ENCODE peak calls at places on chromosome 3, in six cellular contexts. One of them, this sample, is unnamed. For H3K4me1, the result is how much of the 10 kb centered on the place peaks cover.

GRCh38 chr3:186514296-186515002 is 29.7 kb downstream of the CRYGS start:
- DNase-seq in neuronal stem cell: no peak
- DNase-seq in IMR-90: no peak
- DNase-seq in GM23338: peak
- DNase-seq in CD8-positive, alpha-beta T cell: no peak
- DNase-seq in hepatocyte: no peak
- DNase-seq in this sample: no peak

GRCh38 chr3:33636125-33636855 is 81.8 kb downstream of the CLASP2 start:
- DNase-seq in GM23338: peak
- DNase-seq in hepatocyte: peak
- DNase-seq in neuronal stem cell: peak
- DNase-seq in IMR-90: peak
- DNase-seq in CD8-positive, alpha-beta T cell: no peak
- DNase-seq in this sample: no peak

GRCh38 chr3:52518723-52519444 is 14.8 kb downstream of the NT5DC2 start:
- DNase-seq in neuronal stem cell: no peak
- DNase-seq in CD8-positive, alpha-beta T cell: no peak
- DNase-seq in GM23338: peak
- DNase-seq in IMR-90: no peak
- DNase-seq in hepatocyte: no peak
- DNase-seq in this sample: no peak

GRCh38 chr3:71389911-71390573 is 193.5 kb downstream of the FOXP1 start:
- DNase-seq in hepatocyte: peak
- DNase-seq in neuronal stem cell: no peak
- DNase-seq in CD8-positive, alpha-beta T cell: no peak
- DNase-seq in GM23338: peak
- DNase-seq in IMR-90: peak
- DNase-seq in this sample: peak

GRCh38 chr3:113148307-113148703 is 63.1 kb upstream of the BOC start:
- DNase-seq in IMR-90: no peak
- DNase-seq in hepatocyte: peak
- DNase-seq in CD8-positive, alpha-beta T cell: no peak
- DNase-seq in GM23338: no peak
- DNase-seq in neuronal stem cell: no peak
- DNase-seq in this sample: no peak

GRCh38 chr3:128709038-128709437 is 16.9 kb upstream of the RAB7A start:
- DNase-seq in neuronal stem cell: no peak
- DNase-seq in GM23338: no peak
- DNase-seq in CD8-positive, alpha-beta T cell: no peak
- DNase-seq in IMR-90: no peak
- DNase-seq in hepatocyte: no peak
- DNase-seq in this sample: no peak

GRCh38 chr3:176919836-176920760 is 277.2 kb downstream of the TBL1XR1 start:
- DNase-seq in neuronal stem cell: no peak
- DNase-seq in hepatocyte: peak
- DNase-seq in GM23338: no peak
- DNase-seq in CD8-positive, alpha-beta T cell: no peak
- DNase-seq in IMR-90: peak
- DNase-seq in this sample: no peak

GRCh38 chr3:195543642-195544536 is 764 bp upstream of the PPP1R2 start:
- DNase-seq in neuronal stem cell: peak
- DNase-seq in hepatocyte: no peak
- DNase-seq in CD8-positive, alpha-beta T cell: no peak
- DNase-seq in GM23338: peak
- DNase-seq in IMR-90: no peak
- DNase-seq in this sample: no peak

GRCh38 chr3:23650371-23651140 is 155.2 kb upstream of the UBE2E1 start:
- DNase-seq in hepatocyte: no peak
- DNase-seq in GM23338: no peak
- DNase-seq in IMR-90: peak
- DNase-seq in neuronal stem cell: no peak
- DNase-seq in CD8-positive, alpha-beta T cell: no peak
- DNase-seq in this sample: no peak

GRCh38 chr3:171838218-171838720 is 4.9 kb upstream of the TMEM212 start:
- DNase-seq in IMR-90: peak
- DNase-seq in hepatocyte: no peak
- DNase-seq in CD8-positive, alpha-beta T cell: no peak
- DNase-seq in neuronal stem cell: no peak
- DNase-seq in GM23338: peak
- DNase-seq in this sample: no peak

GRCh38 chr3:63015614-63016016 is 140.4 kb upstream of the CADPS start:
- DNase-seq in hepatocyte: peak
- DNase-seq in IMR-90: no peak
- DNase-seq in neuronal stem cell: peak
- DNase-seq in CD8-positive, alpha-beta T cell: no peak
- DNase-seq in GM23338: peak
- DNase-seq in this sample: peak

GRCh38 chr3:149618151-149619123 is 39.4 kb downstream of the WWTR1 start:
- DNase-seq in GM23338: no peak
- DNase-seq in CD8-positive, alpha-beta T cell: no peak
- DNase-seq in hepatocyte: no peak
- DNase-seq in neuronal stem cell: no peak
- DNase-seq in IMR-90: no peak
- DNase-seq in this sample: no peak

GRCh38 chr3:114711321-114711891 is 417.6 kb downstream of the TIGIT start:
- DNase-seq in GM23338: no peak
- DNase-seq in neuronal stem cell: no peak
- DNase-seq in IMR-90: no peak
- DNase-seq in hepatocyte: no peak
- DNase-seq in CD8-positive, alpha-beta T cell: no peak
- DNase-seq in this sample: no peak

GRCh38 chr3:114706591-114707224 is 412.9 kb downstream of the TIGIT start:
- DNase-seq in hepatocyte: peak
- DNase-seq in IMR-90: peak
- DNase-seq in neuronal stem cell: no peak
- DNase-seq in CD8-positive, alpha-beta T cell: no peak
- DNase-seq in GM23338: no peak
- DNase-seq in this sample: no peak

GRCh38 chr3:114712728-114713492 is 419.1 kb downstream of the TIGIT start:
- DNase-seq in neuronal stem cell: no peak
- DNase-seq in IMR-90: no peak
- DNase-seq in GM23338: no peak
- DNase-seq in CD8-positive, alpha-beta T cell: no peak
- DNase-seq in hepatocyte: no peak
- DNase-seq in this sample: no peak

GRCh38 chr3:114709102-114709501 is 415.3 kb downstream of the TIGIT start:
- DNase-seq in CD8-positive, alpha-beta T cell: no peak
- DNase-seq in IMR-90: peak
- DNase-seq in neuronal stem cell: no peak
- DNase-seq in hepatocyte: no peak
- DNase-seq in GM23338: no peak
- DNase-seq in this sample: no peak

DNA sequence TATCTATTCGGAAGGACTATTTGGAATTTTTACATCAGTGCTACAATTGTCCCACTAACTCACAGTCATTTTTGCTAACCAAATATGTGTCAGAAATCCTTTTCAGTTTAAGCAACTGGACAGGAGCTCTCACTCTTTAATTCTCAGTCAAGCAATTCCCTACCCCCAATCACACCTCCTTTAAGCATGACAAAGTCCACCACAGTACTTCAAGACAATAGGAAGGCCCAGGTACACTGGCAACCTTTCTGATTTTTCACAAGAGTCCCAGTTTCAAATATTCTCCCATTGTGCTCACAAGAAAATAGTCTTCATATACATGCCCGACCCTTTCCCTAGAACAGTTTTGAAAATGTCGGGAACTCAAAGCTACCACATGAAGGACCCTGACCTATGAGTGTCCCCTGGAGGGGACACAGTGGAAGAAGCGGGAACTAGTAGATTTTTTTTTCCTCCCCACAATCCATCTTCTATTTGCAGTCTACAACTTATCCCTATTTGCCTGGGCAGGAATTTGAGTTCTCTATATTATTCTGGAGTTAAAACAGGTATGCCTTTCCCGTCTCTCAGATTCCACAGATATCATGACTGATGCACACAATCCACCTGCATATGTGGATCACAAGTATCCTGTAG is 413.5 kb downstream of the TIGIT start:
- DNase-seq in GM23338: no peak
- DNase-seq in hepatocyte: no peak
- DNase-seq in IMR-90: no peak
- DNase-seq in CD8-positive, alpha-beta T cell: no peak
- DNase-seq in neuronal stem cell: no peak
- DNase-seq in this sample: no peak
- H3K4me3 ChIP-seq in GM23338: no peak
- H3K4me3 ChIP-seq in hepatocyte: no peak
- H3K4me3 ChIP-seq in IMR-90: no peak
- H3K4me3 ChIP-seq in CD8-positive, alpha-beta T cell: no peak
- H3K4me3 ChIP-seq in neuronal stem cell: no peak
- H3K4me3 ChIP-seq in this sample: no peak

GRCh38 chr3:50238549-50239026 is 2.6 kb downstream of the GNAI2 start:
- DNase-seq in hepatocyte: peak
- DNase-seq in IMR-90: no peak
- DNase-seq in GM23338: no peak
- DNase-seq in CD8-positive, alpha-beta T cell: no peak
- DNase-seq in neuronal stem cell: no peak
- DNase-seq in this sample: no peak

GRCh38 chr3:50235716-50236483 is at the start of gene GNAI2:
- DNase-seq in neuronal stem cell: peak
- DNase-seq in CD8-positive, alpha-beta T cell: peak
- DNase-seq in hepatocyte: peak
- DNase-seq in GM23338: peak
- DNase-seq in IMR-90: peak
- DNase-seq in this sample: peak

GRCh38 chr3:50237133-50237651 is 1.2 kb downstream of the GNAI2 start:
- DNase-seq in CD8-positive, alpha-beta T cell: no peak
- DNase-seq in hepatocyte: peak
- DNase-seq in neuronal stem cell: no peak
- DNase-seq in IMR-90: no peak
- DNase-seq in GM23338: peak
- DNase-seq in this sample: no peak

GRCh38 chr3:50237754-50238548 is 1.9 kb downstream of the GNAI2 start:
- DNase-seq in hepatocyte: peak
- DNase-seq in CD8-positive, alpha-beta T cell: peak
- DNase-seq in IMR-90: peak
- DNase-seq in GM23338: peak
- DNase-seq in neuronal stem cell: no peak
- DNase-seq in this sample: no peak

GRCh38 chr3:50236484-50237132 is 604 bp downstream of the GNAI2 start:
- DNase-seq in hepatocyte: no peak
- DNase-seq in GM23338: no peak
- DNase-seq in IMR-90: no peak
- DNase-seq in CD8-positive, alpha-beta T cell: no peak
- DNase-seq in neuronal stem cell: no peak
- DNase-seq in this sample: no peak
- H3K27ac ChIP-seq in hepatocyte: peak
- H3K27ac ChIP-seq in GM23338: peak
- H3K27ac ChIP-seq in IMR-90: peak
- H3K27ac ChIP-seq in CD8-positive, alpha-beta T cell: peak
- H3K27ac ChIP-seq in neuronal stem cell: peak
- H3K27ac ChIP-seq in this sample: no peak

GRCh38 chr3:120462409-120462959 is 11.7 kb upstream of the FSTL1 start:
- DNase-seq in CD8-positive, alpha-beta T cell: no peak
- DNase-seq in hepatocyte: no peak
- DNase-seq in IMR-90: no peak
- DNase-seq in neuronal stem cell: no peak
- DNase-seq in GM23338: no peak
- DNase-seq in this sample: no peak

GRCh38 chr3:120461416-120461815 is 10.6 kb upstream of the FSTL1 start:
- DNase-seq in IMR-90: peak
- DNase-seq in neuronal stem cell: no peak
- DNase-seq in CD8-positive, alpha-beta T cell: no peak
- DNase-seq in GM23338: no peak
- DNase-seq in hepatocyte: no peak
- DNase-seq in this sample: no peak

GRCh38 chr3:120459196-120459595 is 8.4 kb upstream of the FSTL1 start:
- DNase-seq in neuronal stem cell: no peak
- DNase-seq in GM23338: no peak
- DNase-seq in IMR-90: no peak
- DNase-seq in hepatocyte: no peak
- DNase-seq in CD8-positive, alpha-beta T cell: no peak
- DNase-seq in this sample: no peak

GRCh38 chr3:120460862-120461261 is 10.1 kb upstream of the FSTL1 start:
- DNase-seq in CD8-positive, alpha-beta T cell: no peak
- DNase-seq in IMR-90: no peak
- DNase-seq in GM23338: no peak
- DNase-seq in hepatocyte: no peak
- DNase-seq in neuronal stem cell: no peak
- DNase-seq in this sample: no peak

GRCh38 chr3:120460217-120460616 is 9.4 kb upstream of the FSTL1 start:
- DNase-seq in hepatocyte: no peak
- DNase-seq in IMR-90: no peak
- DNase-seq in GM23338: no peak
- DNase-seq in CD8-positive, alpha-beta T cell: no peak
- DNase-seq in neuronal stem cell: no peak
- DNase-seq in this sample: no peak
- H3K4me1 ChIP-seq in hepatocyte: under half
- H3K4me1 ChIP-seq in IMR-90: under half
- H3K4me1 ChIP-seq in GM23338: under half
- H3K4me1 ChIP-seq in CD8-positive, alpha-beta T cell: under half
- H3K4me1 ChIP-seq in neuronal stem cell: under half
- H3K4me1 ChIP-seq in this sample: under half

GRCh38 chr3:13548696-13549512 is at the start of gene FBLN2:
- DNase-seq in IMR-90: no peak
- DNase-seq in neuronal stem cell: peak
- DNase-seq in hepatocyte: peak
- DNase-seq in GM23338: peak
- DNase-seq in CD8-positive, alpha-beta T cell: no peak
- DNase-seq in this sample: no peak

GRCh38 chr3:13550257-13550693 is 1.4 kb downstream of the FBLN2 start:
- DNase-seq in hepatocyte: no peak
- DNase-seq in CD8-positive, alpha-beta T cell: no peak
- DNase-seq in GM23338: no peak
- DNase-seq in neuronal stem cell: no peak
- DNase-seq in IMR-90: no peak
- DNase-seq in this sample: no peak

GRCh38 chr3:13547591-13548371 is 1.1 kb upstream of the FBLN2 start:
- DNase-seq in neuronal stem cell: no peak
- DNase-seq in CD8-positive, alpha-beta T cell: no peak
- DNase-seq in hepatocyte: no peak
- DNase-seq in IMR-90: no peak
- DNase-seq in GM23338: peak
- DNase-seq in this sample: no peak

GRCh38 chr3:13550791-13551360 is 2.0 kb downstream of the FBLN2 start:
- DNase-seq in neuronal stem cell: no peak
- DNase-seq in CD8-positive, alpha-beta T cell: no peak
- DNase-seq in hepatocyte: no peak
- DNase-seq in IMR-90: no peak
- DNase-seq in GM23338: no peak
- DNase-seq in this sample: no peak

DNA sequence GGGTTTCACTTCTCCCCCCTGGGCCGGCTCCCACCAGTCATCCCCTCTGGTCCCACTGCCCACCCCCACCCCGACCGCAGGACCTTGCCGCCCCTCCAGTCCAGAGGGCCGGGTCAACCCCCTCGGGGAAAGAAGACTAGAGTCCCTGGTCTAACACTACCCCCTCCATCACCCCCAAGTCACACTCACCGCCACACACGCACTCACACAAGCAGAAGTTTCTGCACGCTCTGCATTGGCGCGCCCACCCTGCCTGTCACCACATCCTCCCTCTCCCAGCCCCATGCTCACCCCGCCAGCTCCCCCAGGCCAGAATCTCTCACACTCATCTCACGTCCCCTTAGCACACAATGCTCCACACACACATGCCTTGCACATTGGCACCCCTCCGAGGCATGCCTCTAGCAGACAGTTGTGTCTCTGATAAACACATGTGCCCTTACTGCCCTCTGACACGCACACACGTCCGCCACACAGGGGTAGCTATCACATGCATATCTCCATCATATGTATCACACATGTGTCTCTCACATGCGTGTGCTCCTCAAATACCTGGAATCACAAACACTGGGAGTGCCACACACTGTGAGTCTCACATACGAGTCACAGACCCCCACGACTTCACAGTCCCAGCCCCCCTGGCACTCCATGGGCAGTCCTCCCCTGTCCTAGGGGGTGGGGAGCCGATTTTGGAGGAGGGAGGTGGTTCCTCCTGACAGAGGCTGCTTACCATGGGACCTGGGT is 760 bp downstream of the FBLN2 start:
- DNase-seq in neuronal stem cell: no peak
- DNase-seq in GM23338: no peak
- DNase-seq in hepatocyte: no peak
- DNase-seq in IMR-90: no peak
- DNase-seq in CD8-positive, alpha-beta T cell: peak
- DNase-seq in this sample: no peak
- H3K4me3 ChIP-seq in neuronal stem cell: peak
- H3K4me3 ChIP-seq in GM23338: peak
- H3K4me3 ChIP-seq in hepatocyte: no peak
- H3K4me3 ChIP-seq in IMR-90: no peak
- H3K4me3 ChIP-seq in CD8-positive, alpha-beta T cell: peak
- H3K4me3 ChIP-seq in this sample: peak